ENCODE peak calls at places on chromosome 22, in seven cellular contexts. C is omental fat pad, M is cardiac fibroblast, X is neural crest cell, U is Calu3, N is BE2C, Q is GM13977. V is an unnamed sample.

GRCh38 chr22:37427128-37427710 is at the start of gene ELFN2:
- DNase-seq in X (no peak), C (no peak), N (no peak), U (peak), Q (no peak), M (peak), V (peak)

GRCh38 chr22:46734830-46735453 is 3.1 kb downstream of the CERK start:
- DNase-seq in C (no peak), Q (peak), U (no peak), X (no peak), M (no peak), N (peak), V (no peak)

GRCh38 chr22:32106930-32107329 is 52.2 kb downstream of the C22orf42 start:
- DNase-seq in N (no peak), U (peak), Q (no peak), X (peak), C (no peak), M (peak), V (peak)

GRCh38 chr22:21861290-21861848 is 6.1 kb downstream of the MAPK1 start:
- DNase-seq in C (no peak), M (no peak), N (no peak), U (no peak), X (no peak), Q (no peak), V (no peak)

GRCh38 chr22:43090130-43090789 is 1.1 kb upstream of the TTLL1 start:
- DNase-seq in N (peak), U (peak), M (peak), C (no peak), Q (peak), X (no peak), V (no peak)

GRCh38 chr22:37171662-37172061 is 16.4 kb downstream of the C1QTNF6 start:
- DNase-seq in M (no peak), X (no peak), U (no peak), Q (no peak), C (no peak), N (no peak), V (no peak)

GRCh38 chr22:41891407-41891806 is 23.5 kb downstream of the SHISA8 start:
- DNase-seq in N (no peak), U (no peak), Q (no peak), X (no peak), M (no peak), C (no peak), V (no peak)

GRCh38 chr22:42745118-42745517 is 24.4 kb upstream of the A4GALT start:
- DNase-seq in N (no peak), C (no peak), Q (peak), M (peak), U (no peak), X (no peak), V (no peak)

GRCh38 chr22:43851979-43852307 is 10.4 kb downstream of the SULT4A1 start:
- DNase-seq in Q (no peak), M (no peak), N (no peak), X (no peak), U (no peak), C (no peak), V (no peak)

GRCh38 chr22:24871611-24872205 is 65.7 kb downstream of the SGSM1 start:
- DNase-seq in U (no peak), Q (no peak), X (no peak), M (peak), C (no peak), N (no peak), V (no peak)

GRCh38 chr22:37484115-37485005 is 1.8 kb downstream of the MFNG start:
- DNase-seq in N (no peak), C (no peak), M (no peak), U (no peak), X (no peak), Q (peak), V (no peak)

GRCh38 chr22:40853961-40854360 is 2.5 kb downstream of the ST13 start:
- DNase-seq in X (no peak), C (no peak), N (no peak), U (no peak), M (no peak), Q (no peak), V (no peak)

GRCh38 chr22:46613606-46613997 is 6.6 kb upstream of the GRAMD4 start:
- DNase-seq in Q (no peak), X (no peak), U (peak), N (no peak), C (no peak), M (peak), V (no peak)

GRCh38 chr22:19410941-19411689 is 20.4 kb downstream of the HIRA start:
- DNase-seq in M (no peak), U (no peak), N (no peak), Q (no peak), X (no peak), C (no peak), V (no peak)

GRCh38 chr22:27632451-27633295 is 168.9 kb downstream of the MN1 start:
- DNase-seq in X (no peak), N (peak), M (no peak), U (no peak), Q (no peak), C (no peak), V (peak)

GRCh38 chr22:42214625-42215415 is 55.6 kb downstream of the TCF20 start:
- DNase-seq in C (no peak), N (peak), X (no peak), M (no peak), Q (no peak), U (no peak), V (no peak)

GRCh38 chr22:38187413-38188212 is 6.0 kb upstream of the PLA2G6 start:
- DNase-seq in X (no peak), Q (no peak), C (no peak), U (no peak), M (peak), N (no peak), V (no peak)

GRCh38 chr22:27097933-27098332 is 440.5 kb downstream of the MIAT start:
- DNase-seq in N (no peak), C (no peak), M (no peak), Q (no peak), U (no peak), X (no peak), V (no peak)

GRCh38 chr22:37337204-37337943 is 55.1 kb downstream of the CYTH4 start:
- DNase-seq in C (no peak), Q (no peak), U (no peak), X (no peak), N (no peak), M (peak), V (no peak)

GRCh38 chr22:24894220-24894975 is 52.1 kb downstream of the LHFPL7 start:
- DNase-seq in U (peak), C (peak), M (peak), N (peak), X (no peak), Q (no peak), V (peak)

GRCh38 chr22:24208012-24208749 is 26.9 kb downstream of the SUSD2 start:
- DNase-seq in X (no peak), M (peak), Q (no peak), C (no peak), N (no peak), U (peak), V (no peak)

GRCh38 chr22:17119481-17120202 is 1.5 kb downstream of the TMEM121B start:
- DNase-seq in M (peak), Q (no peak), X (peak), N (peak), C (no peak), U (peak), V (peak)

GRCh38 chr22:19607198-19608113 is 83.2 kb upstream of the CLDN5 start:
- DNase-seq in C (no peak), N (no peak), M (peak), Q (no peak), X (no peak), U (no peak), V (no peak)

GRCh38 chr22:27075028-27075678 is 417.8 kb downstream of the MIAT start:
- DNase-seq in M (peak), X (no peak), Q (no peak), C (no peak), U (no peak), N (no peak), V (peak)

GRCh38 chr22:43481528-43482309 is 69.9 kb downstream of the MPPED1 start:
- DNase-seq in Q (peak), C (no peak), M (no peak), N (peak), X (no peak), U (no peak), V (no peak)

GRCh38 chr22:24156146-24156914 is 25.0 kb upstream of the SUSD2 start:
- DNase-seq in M (peak), U (peak), Q (peak), X (no peak), C (no peak), N (peak), V (peak)

GRCh38 chr22:25900390-25900789 is 158.4 kb downstream of the MYO18B start:
- DNase-seq in U (no peak), N (no peak), X (no peak), C (no peak), M (no peak), Q (no peak), V (no peak)

GRCh38 chr22:25900880-25901279 is 158.9 kb downstream of the MYO18B start:
- DNase-seq in M (peak), C (no peak), Q (no peak), U (no peak), N (peak), X (no peak), V (no peak)

GRCh38 chr22:25902402-25902801 is 160.4 kb downstream of the MYO18B start:
- DNase-seq in Q (no peak), M (no peak), U (no peak), N (no peak), C (no peak), X (no peak), V (no peak)

GRCh38 chr22:25899566-25899965 is 157.6 kb downstream of the MYO18B start:
- DNase-seq in X (no peak), Q (no peak), C (no peak), N (no peak), U (no peak), M (no peak), V (no peak)

GRCh38 chr22:25903294-25903693 is 161.3 kb downstream of the MYO18B start:
- DNase-seq in X (peak), C (no peak), N (peak), Q (no peak), U (peak), M (no peak), V (peak)
- TF ChIP-seq CTCF in X (peak), C (no peak), N (peak), Q (peak), U (peak), M (no peak), V (peak)

GRCh38 chr22:29259253-29259899 is 8.4 kb downstream of the RHBDD3 start:
- DNase-seq in N (peak), M (no peak), X (no peak), Q (no peak), C (no peak), U (no peak), V (no peak)
- TF ChIP-seq CTCF in N (peak), M (no peak), X (no peak), Q (no peak), C (no peak), U (no peak), V (peak)

GRCh38 chr22:45344339-45344738 is 34.6 kb downstream of the FAM118A start:
- DNase-seq in Q (peak), X (no peak), C (no peak), U (no peak), N (peak), M (no peak), V (peak)
- TF ChIP-seq CTCF in Q (no peak), X (peak), C (no peak), U (no peak), N (peak), M (no peak), V (no peak)

GRCh38 chr22:50641696-50642607 is 14.0 kb upstream of the ARSA start:
- DNase-seq in U (no peak), N (peak), M (peak), C (no peak), X (peak), Q (no peak), V (peak)
- TF ChIP-seq CTCF in U (no peak), N (peak), M (peak), C (no peak), X (no peak), Q (peak), V (no peak)

GRCh38 chr22:35547993-35548761 is 7.5 kb downstream of the RASD2 start:
- DNase-seq in U (no peak), M (peak), Q (no peak), X (no peak), C (no peak), N (no peak), V (no peak)
- TF ChIP-seq CTCF in U (no peak), M (no peak), Q (peak), X (peak), C (no peak), N (peak), V (no peak)